ENCODE peak calls at places on chromosome 1, in five cellular contexts. One of them, this sample, is unnamed.

GRCh38 chr1:103156966-103157365 is 48.6 kb upstream of the COL11A1 start:
- DNase-seq in stimulated activated CD4-positive, alpha-beta T cell treated with anti-CD3 and anti-CD28 coated beads, Interleukin-1b, Interleukin-23, amount 100 ng/mL, for 4 hours: no peak
- DNase-seq in fibroblast of mammary gland: no peak
- DNase-seq in ecto neural progenitor cell: no peak
- DNase-seq in kidney tubule cell: no peak
- DNase-seq in this sample: no peak

GRCh38 chr1:186681136-186681535 is 913 bp upstream of the PTGS2 start:
- DNase-seq in stimulated activated CD4-positive, alpha-beta T cell treated with anti-CD3 and anti-CD28 coated beads, Interleukin-1b, Interleukin-23, amount 100 ng/mL, for 4 hours: no peak
- DNase-seq in fibroblast of mammary gland: peak
- DNase-seq in ecto neural progenitor cell: no peak
- DNase-seq in kidney tubule cell: no peak
- DNase-seq in this sample: no peak

GRCh38 chr1:32619701-32620485 is 30.5 kb downstream of the ZBTB8OS start:
- DNase-seq in stimulated activated CD4-positive, alpha-beta T cell treated with anti-CD3 and anti-CD28 coated beads, Interleukin-1b, Interleukin-23, amount 100 ng/mL, for 4 hours: no peak
- DNase-seq in fibroblast of mammary gland: peak
- DNase-seq in ecto neural progenitor cell: no peak
- DNase-seq in kidney tubule cell: no peak
- DNase-seq in this sample: no peak

GRCh38 chr1:94411217-94411616 is 7.0 kb upstream of the ABCD3 start:
- DNase-seq in stimulated activated CD4-positive, alpha-beta T cell treated with anti-CD3 and anti-CD28 coated beads, Interleukin-1b, Interleukin-23, amount 100 ng/mL, for 4 hours: no peak
- DNase-seq in fibroblast of mammary gland: no peak
- DNase-seq in ecto neural progenitor cell: no peak
- DNase-seq in kidney tubule cell: no peak
- DNase-seq in this sample: no peak

GRCh38 chr1:230915079-230915478 is 46.8 kb upstream of the C1orf198 start:
- DNase-seq in stimulated activated CD4-positive, alpha-beta T cell treated with anti-CD3 and anti-CD28 coated beads, Interleukin-1b, Interleukin-23, amount 100 ng/mL, for 4 hours: no peak
- DNase-seq in fibroblast of mammary gland: no peak
- DNase-seq in ecto neural progenitor cell: no peak
- DNase-seq in kidney tubule cell: peak
- DNase-seq in this sample: no peak

GRCh38 chr1:41382531-41383090 is 21.4 kb downstream of the FOXO6 start:
- DNase-seq in stimulated activated CD4-positive, alpha-beta T cell treated with anti-CD3 and anti-CD28 coated beads, Interleukin-1b, Interleukin-23, amount 100 ng/mL, for 4 hours: no peak
- DNase-seq in fibroblast of mammary gland: no peak
- DNase-seq in ecto neural progenitor cell: peak
- DNase-seq in kidney tubule cell: peak
- DNase-seq in this sample: no peak

GRCh38 chr1:183600136-183600535 is 9.9 kb upstream of the NCF2 start:
- DNase-seq in stimulated activated CD4-positive, alpha-beta T cell treated with anti-CD3 and anti-CD28 coated beads, Interleukin-1b, Interleukin-23, amount 100 ng/mL, for 4 hours: no peak
- DNase-seq in fibroblast of mammary gland: peak
- DNase-seq in ecto neural progenitor cell: no peak
- DNase-seq in kidney tubule cell: peak
- DNase-seq in this sample: no peak

GRCh38 chr1:10753279-10753678 is 43.2 kb downstream of the CASZ1 start:
- DNase-seq in stimulated activated CD4-positive, alpha-beta T cell treated with anti-CD3 and anti-CD28 coated beads, Interleukin-1b, Interleukin-23, amount 100 ng/mL, for 4 hours: no peak
- DNase-seq in fibroblast of mammary gland: no peak
- DNase-seq in ecto neural progenitor cell: no peak
- DNase-seq in kidney tubule cell: no peak
- DNase-seq in this sample: no peak

GRCh38 chr1:205053296-205053695 is 10.3 kb downstream of the CNTN2 start:
- DNase-seq in stimulated activated CD4-positive, alpha-beta T cell treated with anti-CD3 and anti-CD28 coated beads, Interleukin-1b, Interleukin-23, amount 100 ng/mL, for 4 hours: no peak
- DNase-seq in fibroblast of mammary gland: no peak
- DNase-seq in ecto neural progenitor cell: no peak
- DNase-seq in kidney tubule cell: no peak
- DNase-seq in this sample: no peak

GRCh38 chr1:228944991-228945390 is 209.7 kb downstream of the RHOU start:
- DNase-seq in stimulated activated CD4-positive, alpha-beta T cell treated with anti-CD3 and anti-CD28 coated beads, Interleukin-1b, Interleukin-23, amount 100 ng/mL, for 4 hours: no peak
- DNase-seq in fibroblast of mammary gland: peak
- DNase-seq in ecto neural progenitor cell: no peak
- DNase-seq in kidney tubule cell: no peak
- DNase-seq in this sample: no peak

GRCh38 chr1:90143522-90144050 is 148.7 kb downstream of the ZNF326 start:
- DNase-seq in stimulated activated CD4-positive, alpha-beta T cell treated with anti-CD3 and anti-CD28 coated beads, Interleukin-1b, Interleukin-23, amount 100 ng/mL, for 4 hours: no peak
- DNase-seq in fibroblast of mammary gland: no peak
- DNase-seq in ecto neural progenitor cell: no peak
- DNase-seq in kidney tubule cell: no peak
- DNase-seq in this sample: no peak

GRCh38 chr1:156492591-156493080 is 7.9 kb downstream of the MEF2D start:
- DNase-seq in stimulated activated CD4-positive, alpha-beta T cell treated with anti-CD3 and anti-CD28 coated beads, Interleukin-1b, Interleukin-23, amount 100 ng/mL, for 4 hours: no peak
- DNase-seq in fibroblast of mammary gland: no peak
- DNase-seq in ecto neural progenitor cell: no peak
- DNase-seq in kidney tubule cell: no peak
- DNase-seq in this sample: no peak

GRCh38 chr1:110424699-110425098 is 17.2 kb upstream of the LAMTOR5 start:
- DNase-seq in stimulated activated CD4-positive, alpha-beta T cell treated with anti-CD3 and anti-CD28 coated beads, Interleukin-1b, Interleukin-23, amount 100 ng/mL, for 4 hours: no peak
- DNase-seq in fibroblast of mammary gland: peak
- DNase-seq in ecto neural progenitor cell: no peak
- DNase-seq in kidney tubule cell: no peak
- DNase-seq in this sample: no peak